ENCODE peak calls at places on chromosome 1, in seven cellular contexts. B, F, S, P, K, N and I are unnamed samples.

GRCh38 chr1:116981521-116982037 is 20.0 kb upstream of the CD101 start:
- DNase-seq in B (no peak), F (no peak), S (no peak), P (no peak), K (no peak), N (no peak), I (no peak)

GRCh38 chr1:211828584-211829342 is 1.8 kb downstream of the LPGAT1 start:
- DNase-seq in B (no peak), F (no peak), S (no peak), P (no peak), K (peak; percentile 18), N (no peak), I (peak; percentile 21)

GRCh38 chr1:42734201-42735035 is 5.6 kb downstream of the CLDN19 start:
- DNase-seq in B (no peak), F (no peak), S (no peak), P (no peak), K (no peak), N (no peak), I (no peak)

GRCh38 chr1:167701510-167701909 is 20.3 kb upstream of the MPZL1 start:
- DNase-seq in B (no peak), F (no peak), S (no peak), P (no peak), K (no peak), N (no peak), I (no peak)

GRCh38 chr1:7538033-7538432 is 233.1 kb upstream of the VAMP3 start:
- DNase-seq in B (no peak), F (no peak), S (no peak), P (no peak), K (peak; percentile 90), N (no peak), I (no peak)

GRCh38 chr1:92619466-92620189 is 132.9 kb upstream of the GFI1 start:
- DNase-seq in B (no peak), F (no peak), S (no peak), P (no peak), K (no peak), N (no peak), I (no peak)

GRCh38 chr1:54606096-54606989 is 17.0 kb downstream of the FAM151A start:
- DNase-seq in B (no peak), F (no peak), S (no peak), P (no peak), K (no peak), N (no peak), I (no peak)

GRCh38 chr1:175267716-175268416 is 75.3 kb upstream of the KIAA0040 start:
- DNase-seq in B (peak; percentile 63), F (peak; percentile 69), S (peak; percentile 25), P (no peak), K (no peak), N (peak; percentile 22), I (no peak)

GRCh38 chr1:67704351-67704750 is 19.4 kb downstream of the GADD45A start:
- DNase-seq in B (no peak), F (no peak), S (no peak), P (no peak), K (no peak), N (no peak), I (no peak)

GRCh38 chr1:48450505-48450904 is 21.5 kb downstream of the SPATA6 start:
- DNase-seq in B (no peak), F (no peak), S (no peak), P (no peak), K (no peak), N (no peak), I (no peak)

GRCh38 chr1:212608956-212609700 is 567 bp downstream of the ATF3 start:
- DNase-seq in B (peak; percentile 22), F (peak; percentile 66), S (peak; percentile 20), P (peak; percentile 65), K (no peak), N (peak; percentile 57), I (peak; percentile 89)

GRCh38 chr1:243977104-243977503 is 74.0 kb upstream of the ZBTB18 start:
- DNase-seq in B (no peak), F (no peak), S (no peak), P (no peak), K (no peak), N (no peak), I (no peak)

GRCh38 chr1:89901957-89902669 is 81.3 kb downstream of the LRRC8D start:
- DNase-seq in B (no peak), F (no peak), S (no peak), P (peak; percentile 77), K (no peak), N (no peak), I (peak; percentile 75)
- TF ChIP-seq POLR2A in B (no peak), F (no peak), S (no peak), P (no peak), K (no peak), N (no peak), I (no peak)

GRCh38 chr1:45305231-45305630 is 21.5 kb upstream of the HPDL start:
- DNase-seq in B (no peak), F (no peak), S (no peak), P (no peak), K (no peak), N (no peak), I (no peak)

GRCh38 chr1:45304311-45305081 is 22.2 kb upstream of the HPDL start:
- DNase-seq in B (peak; percentile 35), F (no peak), S (no peak), P (peak; percentile 82), K (peak; percentile 36), N (peak; percentile 70), I (peak; percentile 20)

GRCh38 chr1:45306319-45306718 is 20.4 kb upstream of the HPDL start:
- DNase-seq in B (no peak), F (no peak), S (no peak), P (no peak), K (peak; percentile 60), N (no peak), I (no peak)

GRCh38 chr1:45302505-45303331 is 24.0 kb upstream of the HPDL start:
- DNase-seq in B (no peak), F (no peak), S (no peak), P (no peak), K (no peak), N (no peak), I (no peak)

DNA sequence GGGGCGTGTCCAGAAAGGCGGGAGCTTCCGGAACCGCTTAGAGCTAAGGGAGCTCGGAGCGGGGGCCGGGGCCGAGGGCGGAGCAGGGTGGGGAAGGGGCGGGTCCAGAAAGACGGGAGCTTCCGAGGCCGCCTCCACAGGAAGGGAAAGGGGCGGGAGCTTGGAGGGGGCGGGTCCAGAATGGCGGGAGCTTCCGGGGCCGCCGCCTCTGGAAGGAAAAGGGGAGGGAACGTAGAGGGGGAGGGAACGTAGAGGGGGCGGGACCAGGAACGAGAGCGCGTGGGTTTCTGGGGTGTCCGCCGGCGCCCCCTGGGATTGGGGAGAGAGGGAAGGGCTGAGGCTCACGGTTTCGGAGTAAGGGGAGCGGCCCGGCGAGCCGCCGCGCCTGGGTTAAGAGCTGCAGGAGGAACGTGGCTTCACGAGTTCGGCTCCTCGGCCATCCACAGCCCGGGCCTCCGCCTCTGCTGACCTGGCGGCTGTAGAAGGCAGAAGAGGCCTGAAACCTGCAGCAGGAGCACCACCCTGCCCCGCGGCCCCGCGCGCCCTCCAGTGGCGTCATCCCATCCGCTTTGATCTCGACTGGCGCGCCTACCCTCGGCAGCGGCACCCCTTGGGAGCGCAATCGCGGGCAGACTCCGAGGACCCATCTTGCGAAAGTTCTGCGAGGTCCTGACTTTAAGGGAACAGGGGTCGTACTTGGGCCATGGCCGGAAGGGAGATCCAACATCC is 22.9 kb upstream of the HPDL start:
- DNase-seq in B (peak; percentile 98), F (peak; percentile 99), S (peak; percentile 96), P (peak; percentile 99), K (peak; percentile 96), N (peak; percentile 99), I (peak; percentile 99)
- TF ChIP-seq POLR2A in B (peak; percentile 67), F (peak; percentile 49), S (peak; percentile 69), P (peak; percentile 82), K (peak; percentile 72), N (no peak), I (peak; percentile 76)

GRCh38 chr1:161044908-161045748 is 649 bp downstream of the USF1 start:
- DNase-seq in B (peak; percentile 58), F (peak; percentile 71), S (no peak), P (peak; percentile 88), K (peak; percentile 58), N (peak; percentile 69), I (peak; percentile 83)
- TF ChIP-seq POLR2A in B (peak; percentile 5), F (peak; percentile 12), S (no peak), P (peak; percentile 66), K (no peak), N (no peak), I (no peak)

DNA sequence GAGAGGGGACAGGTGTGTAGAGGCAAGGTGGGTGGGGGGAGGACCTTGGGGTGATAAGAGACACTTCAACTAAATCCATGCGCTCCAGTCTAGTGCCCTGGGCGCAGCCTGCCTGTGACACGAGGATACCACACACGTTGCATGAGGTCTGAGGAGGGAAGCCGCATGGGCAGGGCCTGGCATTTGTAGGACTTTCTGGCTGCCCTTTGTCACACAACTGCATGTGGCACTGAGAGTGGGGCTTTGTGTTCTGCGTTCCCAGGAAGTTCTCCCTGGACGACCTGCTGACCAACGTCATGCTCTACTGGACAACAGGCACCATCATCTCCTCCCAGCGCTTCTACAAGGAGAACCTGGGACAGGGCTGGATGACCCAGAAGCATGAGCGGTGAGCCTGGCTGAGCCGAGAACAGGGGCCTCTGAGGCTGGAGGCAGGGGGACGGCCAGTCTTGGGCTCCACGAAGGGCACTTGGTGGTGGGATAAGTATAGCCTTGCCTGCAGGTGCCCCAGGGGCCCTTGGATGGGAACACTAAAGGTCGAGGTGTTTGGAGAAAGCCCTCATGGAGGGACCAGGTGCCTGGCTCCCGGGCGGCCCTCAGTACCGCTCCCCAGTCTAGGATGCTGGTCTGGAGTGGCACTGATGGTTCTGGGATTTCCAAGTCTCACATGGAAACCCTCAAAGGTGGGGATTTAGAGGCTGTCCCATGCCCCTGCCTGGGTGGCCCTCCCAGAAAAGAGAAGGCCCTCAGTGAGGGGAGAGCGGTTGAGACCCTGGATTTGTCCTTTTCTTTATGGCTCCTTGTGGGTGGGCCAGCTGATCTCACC is 34.5 kb downstream of the EPHX1 start:
- DNase-seq in B (no peak), F (no peak), S (no peak), P (no peak), K (no peak), N (peak; percentile 43), I (no peak)
- TF ChIP-seq POLR2A in B (no peak), F (no peak), S (no peak), P (no peak), K (no peak), N (no peak), I (no peak)

DNA sequence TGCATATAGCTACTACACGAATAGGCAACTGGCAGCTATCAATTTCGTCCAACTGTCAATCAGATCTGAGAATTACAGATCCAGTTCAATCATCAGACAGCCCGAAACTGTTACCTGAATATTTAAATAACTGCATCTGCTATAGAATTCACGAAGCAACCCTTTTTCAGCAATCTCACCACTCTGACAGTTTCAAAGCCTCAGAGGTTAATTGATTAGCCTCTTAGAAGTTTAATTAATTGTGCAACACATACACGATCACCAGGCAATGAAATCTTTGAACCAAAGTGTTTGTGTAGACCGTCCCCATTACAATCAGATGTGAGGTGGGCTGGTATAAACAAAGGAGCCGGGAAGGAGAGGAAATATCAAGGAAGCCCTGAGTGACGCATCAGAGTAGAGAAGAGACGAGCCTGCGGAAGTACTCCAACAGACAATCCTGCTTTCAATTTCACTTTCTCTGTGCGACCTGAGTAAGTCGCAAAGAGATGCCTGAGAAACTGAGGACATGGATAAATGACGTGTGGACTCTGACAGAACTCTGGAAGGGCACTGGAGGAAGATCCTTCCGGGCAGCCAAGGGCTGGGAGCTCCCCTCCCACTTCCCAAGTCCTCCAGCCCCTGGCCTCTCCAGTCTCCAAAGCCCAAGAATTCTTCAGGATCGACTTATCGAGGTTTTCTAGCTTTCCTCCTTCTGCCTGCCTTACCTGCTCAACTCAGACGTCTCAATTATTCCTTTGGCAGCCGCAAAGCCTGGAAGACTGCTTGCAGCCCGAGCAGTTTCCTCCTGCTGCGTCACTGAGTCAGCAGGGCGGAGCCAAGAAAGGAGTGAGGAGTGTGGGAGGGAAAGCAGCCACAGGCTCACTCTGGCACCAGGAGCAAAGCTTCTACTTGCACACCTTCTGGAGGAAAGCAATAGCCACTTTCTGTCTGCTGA is at the start of gene RNASEL:
- DNase-seq in B (no peak), F (peak; percentile 76), S (peak; percentile 60), P (peak; percentile 62), K (peak; percentile 77), N (peak; percentile 86), I (peak; percentile 81)
- TF ChIP-seq POLR2A in B (peak; percentile 19), F (peak; percentile 33), S (peak; percentile 54), P (no peak), K (no peak), N (no peak), I (peak; percentile 75)